ENCODE peak calls at places on chromosomes 4 and X, in four cellular contexts. K is GM12878, G is K562, R is SK-N-SH. Q is an unnamed sample.

GRCh38 chr4:16819652-16820051 is 78.8 kb downstream of the LDB2 start:
- DNase-seq in K (no peak), G (no peak), R (no peak), Q (no peak)

GRCh38 chr4:169184686-169185085 is 86.1 kb downstream of the SH3RF1 start:
- DNase-seq in K (no peak), G (no peak), R (no peak), Q (no peak)

GRCh38 chr4:38174811-38175210 is 214.6 kb downstream of the PTTG2 start:
- DNase-seq in K (no peak), G (no peak), R (no peak), Q (no peak)

GRCh38 chr4:74374561-74375327 is 9.8 kb downstream of the EREG start:
- DNase-seq in K (no peak), G (no peak), R (no peak), Q (no peak)

GRCh38 chr4:147732516-147733193 is 767 bp downstream of the ARHGAP10 start:
- DNase-seq in K (no peak), G (peak; percentile 20), R (peak; percentile 80), Q (no peak)

GRCh38 chrX:139158256-139158655 is 372.3 kb upstream of the F9 start:
- DNase-seq in K (no peak), G (no peak), R (no peak), Q (no peak)

GRCh38 chr4:97828646-97829045 is 314.6 kb downstream of the STPG2 start:
- DNase-seq in K (no peak), G (no peak), R (no peak), Q (no peak)

GRCh38 chr4:15006416-15007024 is 4.2 kb downstream of the CPEB2 start:
- DNase-seq in K (no peak), G (peak; percentile 14), R (no peak), Q (no peak)

GRCh38 chr4:128394778-128395177 is 107.2 kb upstream of the PGRMC2 start:
- DNase-seq in K (no peak), G (no peak), R (no peak), Q (no peak)

GRCh38 chr4:673349-674091 is 556 bp downstream of the ATP5ME start:
- DNase-seq in K (no peak), G (no peak), R (no peak), Q (peak; percentile 46)

GRCh38 chr4:106676173-106676921 is 307.8 kb upstream of the GIMD1 start:
- DNase-seq in K (no peak), G (no peak), R (no peak), Q (no peak)

GRCh38 chrX:27132851-27133250 is 330.3 kb downstream of the PPP4R3C start:
- DNase-seq in K (no peak), G (no peak), R (no peak), Q (no peak)

GRCh38 chr4:151228196-151229119 is 48.5 kb upstream of the PRSS48 start:
- DNase-seq in K (no peak), G (no peak), R (no peak), Q (no peak)

GRCh38 chr4:139525414-139525813 is 30.6 kb downstream of the SETD7 start:
- DNase-seq in K (peak; percentile 23), G (no peak), R (no peak), Q (no peak)

GRCh38 chr4:139524062-139524631 is 31.9 kb downstream of the SETD7 start:
- DNase-seq in K (no peak), G (no peak), R (no peak), Q (no peak)

GRCh38 chr4:139530833-139531427 is 25.1 kb downstream of the SETD7 start:
- DNase-seq in K (no peak), G (peak; percentile 61), R (peak; percentile 68), Q (peak; percentile 35)

GRCh38 chr4:139526928-139527327 is 29.1 kb downstream of the SETD7 start:
- DNase-seq in K (no peak), G (no peak), R (no peak), Q (no peak)

GRCh38 chr4:139528377-139529005 is 27.5 kb downstream of the SETD7 start:
- DNase-seq in K (peak; percentile 11), G (no peak), R (no peak), Q (no peak)
- TF ChIP-seq NFIC in K (no peak), G (no peak), R (no peak), Q (no peak)

GRCh38 chr4:7727727-7728126 is 211.9 kb downstream of the AFAP1 start:
- DNase-seq in K (no peak), G (no peak), R (no peak), Q (no peak)
- TF ChIP-seq CTCF in K (no peak), G (no peak), R (no peak), Q (no peak)

DNA sequence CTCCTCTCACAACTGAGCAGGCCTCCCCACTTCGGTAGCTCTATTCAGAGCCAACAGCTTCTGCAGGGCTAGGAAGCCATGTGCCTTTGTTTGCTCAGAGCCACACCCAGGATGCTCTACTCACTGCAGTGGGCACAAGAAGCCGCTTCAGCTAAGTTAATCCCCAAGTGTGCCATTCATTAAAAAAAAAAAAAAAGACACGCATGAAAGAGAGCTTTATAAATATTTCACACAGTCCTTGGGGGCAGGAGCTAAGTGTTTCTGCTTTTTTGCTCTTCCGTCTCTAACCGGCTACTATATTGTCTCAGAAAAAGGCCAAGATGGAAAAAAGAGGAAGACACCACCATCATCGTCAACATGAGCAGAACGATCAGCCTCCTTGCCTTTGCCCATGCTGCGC is 8.1 kb downstream of the CRMP1 start:
- DNase-seq in K (no peak), G (no peak), R (no peak), Q (no peak)
- TF ChIP-seq NFIC in K (no peak), G (no peak), R (no peak), Q (no peak)

GRCh38 chr4:144589512-144589911 is 56.4 kb upstream of the HHIP start:
- DNase-seq in K (no peak), G (no peak), R (no peak), Q (no peak)

GRCh38 chr4:144592264-144592663 is 53.7 kb upstream of the HHIP start:
- DNase-seq in K (no peak), G (no peak), R (no peak), Q (no peak)

GRCh38 chr4:144590020-144590419 is 55.9 kb upstream of the HHIP start:
- DNase-seq in K (no peak), G (no peak), R (no peak), Q (no peak)

GRCh38 chr4:144594471-144594986 is 51.4 kb upstream of the HHIP start:
- DNase-seq in K (no peak), G (no peak), R (no peak), Q (no peak)

GRCh38 chr4:144591401-144591800 is 54.6 kb upstream of the HHIP start:
- DNase-seq in K (no peak), G (no peak), R (no peak), Q (no peak)
- TF ChIP-seq CTCF in K (no peak), G (no peak), R (no peak), Q (no peak)

GRCh38 chr4:8376361-8377102 is 64.0 kb downstream of the ACOX3 start:
- DNase-seq in K (no peak), G (no peak), R (peak; percentile 58), Q (no peak)
- TF ChIP-seq NFIC in K (no peak), G (no peak), R (no peak), Q (no peak)

GRCh38 chrX:135572436-135572835 is 52.0 kb downstream of the INTS6L start:
- DNase-seq in K (no peak), G (no peak), R (peak; percentile 3), Q (no peak)
- TF ChIP-seq CTCF in K (peak; percentile 20), G (peak; percentile 37), R (peak; percentile 70), Q (no peak)